ENCODE peak calls at places on chromosomes 5 and 9, in four cellular contexts. Y is CD4-positive, CD25-positive, alpha-beta regulatory T cell; M is sigmoid colon; L is body of pancreas. O is an unnamed sample. For H3K4me1, the result is how much of the 10 kb centered on the place peaks cover.

GRCh38 chr9:3735251-3735650 is 209.4 kb upstream of the RFX3 start:
- DNase-seq in L (no peak), Y (no peak), M (no peak), O (no peak)

GRCh38 chr9:136209786-136210185 is 4.9 kb upstream of the LHX3 start:
- DNase-seq in L (no peak), M (no peak), Y (no peak), O (no peak)

GRCh38 chr9:107283621-107284616 is 840 bp downstream of the RAD23B start:
- DNase-seq in L (peak), M (peak), Y (peak), O (peak)

GRCh38 chr5:89756955-89757354 is 652.6 kb downstream of the CETN3 start:
- DNase-seq in L (peak), Y (no peak), M (no peak), O (no peak)

GRCh38 chr9:109012876-109013677 is at the start of gene CTNNAL1:
- DNase-seq in Y (peak), L (peak), M (peak), O (peak)

GRCh38 chr9:129256959-129257713 is 79.1 kb upstream of the IER5L start:
- DNase-seq in Y (no peak), M (no peak), L (no peak), O (no peak)

GRCh38 chr5:114418546-114419388 is 56.9 kb downstream of the KCNN2 start:
- DNase-seq in Y (no peak), L (no peak), M (no peak), O (no peak)

GRCh38 chr9:111659706-111660105 is 1.7 kb upstream of the GNG10 start:
- DNase-seq in Y (no peak), M (no peak), L (no peak), O (no peak)

GRCh38 chr5:140261403-140262171 is 41.3 kb downstream of the PFDN1 start:
- DNase-seq in M (peak), Y (peak), L (peak), O (no peak)

GRCh38 chr5:126931968-126932622 is 98.3 kb downstream of the MARCHF3 start:
- DNase-seq in M (no peak), L (no peak), Y (no peak), O (no peak)

GRCh38 chr5:67206381-67207328 is 10.1 kb upstream of the CD180 start:
- DNase-seq in M (peak), L (no peak), Y (peak), O (no peak)

GRCh38 chr5:150141544-150142188 is 14.0 kb downstream of the PDGFRB start:
- DNase-seq in M (no peak), Y (no peak), L (no peak), O (no peak)
- H3K4me1 ChIP-seq in M (under half), Y (under half), L (under half), O (under half)

DNA sequence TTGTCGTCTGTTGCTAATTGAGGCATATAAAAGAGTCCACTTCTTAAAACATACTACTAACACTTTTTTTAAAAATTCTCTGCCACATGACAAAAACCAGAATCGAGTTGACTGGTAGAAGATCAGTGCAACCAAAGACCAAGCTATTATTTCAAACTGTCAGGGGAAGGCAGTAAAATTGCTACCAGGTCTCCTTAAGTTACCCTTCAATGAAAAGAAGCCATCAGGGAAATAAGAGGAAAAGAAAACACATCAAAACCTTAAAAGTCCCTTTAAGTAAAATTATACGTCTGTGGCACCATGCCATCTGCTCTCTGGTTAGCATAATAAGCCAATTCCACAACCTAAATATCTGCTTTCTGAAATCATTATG is 9.6 kb downstream of the ZNF608 start:
- DNase-seq in L (no peak), Y (no peak), M (no peak), O (no peak)
- H3K4me1 ChIP-seq in L (half or more), Y (under half), M (under half), O (half or more)

GRCh38 chr9:128093016-128093415 is 25.0 kb downstream of the SLC25A25 start:
- DNase-seq in Y (no peak), L (no peak), M (no peak), O (no peak)
- H3K4me1 ChIP-seq in Y (half or more), L (under half), M (under half), O (under half)

GRCh38 chr5:76503929-76504328 is 100.8 kb downstream of the IQGAP2 start:
- DNase-seq in Y (no peak), M (no peak), L (peak), O (no peak)

GRCh38 chr5:76504901-76505564 is 101.9 kb downstream of the IQGAP2 start:
- DNase-seq in M (no peak), L (no peak), Y (no peak), O (no peak)

GRCh38 chr5:76498328-76498727 is 95.2 kb downstream of the IQGAP2 start:
- DNase-seq in M (no peak), L (no peak), Y (no peak), O (no peak)

GRCh38 chr5:76499528-76500161 is 96.6 kb downstream of the IQGAP2 start:
- DNase-seq in M (no peak), L (no peak), Y (no peak), O (no peak)

DNA sequence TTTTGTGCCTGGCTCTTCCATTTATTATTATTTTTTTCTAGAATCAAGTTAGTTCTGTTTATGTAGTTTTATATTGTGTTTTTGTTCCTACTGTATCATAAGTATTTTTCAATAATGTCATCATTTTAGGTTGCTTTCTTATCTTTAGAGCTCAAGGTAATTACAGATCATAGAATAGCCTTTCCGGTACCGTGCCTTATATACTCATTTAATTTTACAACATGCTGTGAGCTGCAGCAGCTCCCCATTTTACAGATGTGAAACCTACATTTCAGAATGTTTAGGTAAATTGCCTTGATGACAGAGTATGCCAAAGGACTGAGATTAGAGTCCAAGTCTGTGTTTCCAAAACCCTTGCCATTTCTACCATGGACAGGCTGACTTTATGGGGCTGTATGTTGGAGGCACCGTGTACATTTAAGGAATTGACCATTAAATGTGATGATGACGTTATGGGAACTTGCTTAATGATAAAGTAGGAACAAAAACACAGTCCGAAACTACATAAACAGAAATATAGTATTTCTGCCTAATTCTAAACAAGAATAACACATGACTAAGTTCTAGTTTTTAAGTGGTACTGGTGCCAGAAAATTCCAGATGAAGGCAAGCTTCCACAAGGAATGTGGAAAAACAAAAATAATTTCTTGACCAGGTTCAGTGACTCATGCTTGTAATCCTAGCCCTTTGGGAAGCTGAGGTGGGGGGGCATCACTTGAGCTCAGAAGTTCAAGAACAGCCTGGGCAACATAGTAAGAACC is 97.7 kb downstream of the IQGAP2 start:
- DNase-seq in M (no peak), Y (no peak), L (no peak), O (no peak)
- H3K4me1 ChIP-seq in M (under half), Y (under half), L (under half), O (under half)

GRCh38 chr9:133370680-133371079 is 5.2 kb downstream of the SURF4 start:
- DNase-seq in L (peak), Y (peak), M (no peak), O (no peak)
- H3K4me1 ChIP-seq in L (half or more), Y (half or more), M (under half), O (under half)

DNA sequence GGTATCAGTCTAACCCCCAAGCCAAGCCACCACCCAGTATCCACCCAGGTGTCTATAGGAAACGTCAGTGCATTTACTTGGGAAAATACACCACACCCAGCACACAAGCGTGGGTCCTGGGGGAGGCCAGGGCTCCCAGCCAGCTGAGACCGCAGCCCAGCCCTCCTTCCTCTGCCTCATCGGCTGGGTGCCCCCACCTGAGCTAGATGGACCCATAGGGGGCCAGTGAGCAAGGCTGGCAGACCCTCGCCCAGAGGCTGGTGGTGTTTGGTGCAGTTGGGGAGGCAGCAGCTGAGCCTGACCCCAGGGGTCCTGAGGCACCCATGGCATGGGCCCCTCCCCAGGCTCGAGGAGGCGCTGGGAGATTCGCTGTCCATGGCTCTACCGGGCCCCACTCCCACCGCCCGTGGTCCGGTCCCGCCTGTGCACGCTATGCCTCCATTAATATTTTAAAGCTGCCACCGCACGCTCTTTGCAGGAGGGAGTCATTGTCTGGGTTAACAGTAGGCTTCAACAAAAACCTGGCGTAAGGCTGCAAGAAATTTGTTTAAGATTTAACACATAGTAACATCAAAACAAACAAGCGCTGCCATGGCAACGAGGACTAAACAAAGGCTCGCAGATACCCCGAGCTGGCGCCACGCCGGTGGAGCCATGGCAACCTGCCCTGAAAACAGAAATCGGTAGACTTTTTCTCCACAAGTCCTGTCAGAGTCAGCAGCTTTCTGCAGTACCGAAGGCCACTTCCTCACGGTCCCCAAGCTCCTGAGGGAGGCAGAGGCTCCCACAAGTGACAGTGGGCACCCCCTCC is 20.6 kb downstream of the TPPP start:
- DNase-seq in L (peak), Y (peak), M (peak), O (peak)
- H3K4me1 ChIP-seq in L (under half), Y (under half), M (under half), O (under half)

GRCh38 chr5:74384851-74385250 is 255.7 kb downstream of the ENC1 start:
- DNase-seq in Y (no peak), M (no peak), L (no peak), O (no peak)
- H3K4me1 ChIP-seq in Y (under half), M (under half), L (under half), O (under half)